ENCODE peak calls at places on chromosomes 12 and 14, in nine cellular contexts. One of them, this sample, is unnamed.
A peak's percentile ranks its signal among the peaks of the same experiment; 100 is the strongest.

GRCh38 chr14:55450987-55451386 is 10.6 kb upstream of the TBPL2 start:
- DNase-seq in suprapubic skin: no peak
- DNase-seq in spleen: no peak
- DNase-seq in stomach: no peak
- DNase-seq in SJSA1: no peak
- DNase-seq in ovary: no peak
- DNase-seq in BJ: no peak
- DNase-seq in body of pancreas: no peak
- DNase-seq in HCT116: no peak
- DNase-seq in this sample: no peak

GRCh38 chr12:111189792-111190191 is 179.1 kb downstream of the PHETA1 start:
- DNase-seq in suprapubic skin: no peak
- DNase-seq in spleen: no peak
- DNase-seq in stomach: no peak
- DNase-seq in SJSA1: no peak
- DNase-seq in ovary: no peak
- DNase-seq in BJ: no peak
- DNase-seq in body of pancreas: no peak
- DNase-seq in HCT116: no peak
- DNase-seq in this sample: no peak

GRCh38 chr12:130127527-130127908 is 34.7 kb upstream of the FZD10 start:
- DNase-seq in suprapubic skin: no peak
- DNase-seq in spleen: peak; percentile 4
- DNase-seq in stomach: no peak
- DNase-seq in SJSA1: no peak
- DNase-seq in ovary: no peak
- DNase-seq in BJ: no peak
- DNase-seq in body of pancreas: peak; percentile 55
- DNase-seq in HCT116: no peak
- DNase-seq in this sample: no peak

GRCh38 chr14:28571636-28572035 is 195.0 kb upstream of the FOXG1 start:
- DNase-seq in suprapubic skin: no peak
- DNase-seq in spleen: no peak
- DNase-seq in stomach: no peak
- DNase-seq in SJSA1: no peak
- DNase-seq in ovary: no peak
- DNase-seq in BJ: no peak
- DNase-seq in body of pancreas: no peak
- DNase-seq in HCT116: no peak
- DNase-seq in this sample: no peak

GRCh38 chr12:49511410-49511809 is 27.4 kb upstream of the KCNH3 start:
- DNase-seq in suprapubic skin: no peak
- DNase-seq in spleen: no peak
- DNase-seq in stomach: no peak
- DNase-seq in SJSA1: no peak
- DNase-seq in ovary: no peak
- DNase-seq in BJ: no peak
- DNase-seq in body of pancreas: no peak
- DNase-seq in HCT116: no peak
- DNase-seq in this sample: no peak

GRCh38 chr14:50026396-50026795 is 90.0 kb downstream of the VCPKMT start:
- DNase-seq in suprapubic skin: no peak
- DNase-seq in spleen: no peak
- DNase-seq in stomach: no peak
- DNase-seq in SJSA1: no peak
- DNase-seq in ovary: no peak
- DNase-seq in BJ: no peak
- DNase-seq in body of pancreas: no peak
- DNase-seq in HCT116: no peak
- DNase-seq in this sample: no peak

GRCh38 chr12:123743002-123743401 is 19.1 kb upstream of the DNAH10 start:
- DNase-seq in suprapubic skin: no peak
- DNase-seq in spleen: peak; percentile 77
- DNase-seq in stomach: no peak
- DNase-seq in SJSA1: no peak
- DNase-seq in ovary: no peak
- DNase-seq in BJ: no peak
- DNase-seq in body of pancreas: peak; percentile 10
- DNase-seq in HCT116: no peak
- DNase-seq in this sample: no peak

GRCh38 chr14:93081875-93082570 is 33.7 kb downstream of the ITPK1 start:
- DNase-seq in suprapubic skin: no peak
- DNase-seq in spleen: no peak
- DNase-seq in stomach: no peak
- DNase-seq in SJSA1: no peak
- DNase-seq in ovary: no peak
- DNase-seq in BJ: no peak
- DNase-seq in body of pancreas: no peak
- DNase-seq in HCT116: no peak
- DNase-seq in this sample: no peak

GRCh38 chr12:9118161-9118560 is 2.4 kb upstream of the A2M start:
- DNase-seq in suprapubic skin: no peak
- DNase-seq in spleen: no peak
- DNase-seq in stomach: no peak
- DNase-seq in SJSA1: no peak
- DNase-seq in ovary: no peak
- DNase-seq in BJ: no peak
- DNase-seq in body of pancreas: peak; percentile 67
- DNase-seq in HCT116: no peak
- DNase-seq in this sample: no peak

GRCh38 chr12:97140355-97140754 is 233.3 kb downstream of the NEDD1 start:
- DNase-seq in suprapubic skin: no peak
- DNase-seq in spleen: no peak
- DNase-seq in stomach: no peak
- DNase-seq in SJSA1: no peak
- DNase-seq in ovary: no peak
- DNase-seq in BJ: no peak
- DNase-seq in body of pancreas: no peak
- DNase-seq in HCT116: no peak
- DNase-seq in this sample: no peak

GRCh38 chr14:30679032-30679431 is 56.9 kb downstream of the SCFD1 start:
- DNase-seq in suprapubic skin: no peak
- DNase-seq in spleen: no peak
- DNase-seq in stomach: no peak
- DNase-seq in SJSA1: no peak
- DNase-seq in ovary: no peak
- DNase-seq in BJ: no peak
- DNase-seq in body of pancreas: no peak
- DNase-seq in HCT116: no peak
- DNase-seq in this sample: no peak

GRCh38 chr14:98062083-98062482 is 1209.9 kb downstream of the BCL11B start:
- DNase-seq in suprapubic skin: no peak
- DNase-seq in spleen: no peak
- DNase-seq in stomach: no peak
- DNase-seq in SJSA1: no peak
- DNase-seq in ovary: no peak
- DNase-seq in BJ: no peak
- DNase-seq in body of pancreas: no peak
- DNase-seq in HCT116: no peak
- DNase-seq in this sample: no peak

GRCh38 chr12:109541412-109541725 is 31.9 kb downstream of the MMAB start:
- DNase-seq in suprapubic skin: no peak
- DNase-seq in spleen: no peak
- DNase-seq in stomach: no peak
- DNase-seq in SJSA1: no peak
- DNase-seq in ovary: no peak
- DNase-seq in BJ: no peak
- DNase-seq in body of pancreas: no peak
- DNase-seq in HCT116: no peak
- DNase-seq in this sample: no peak

GRCh38 chr12:90331821-90332220 is 623.2 kb downstream of the CCER1 start:
- DNase-seq in suprapubic skin: no peak
- DNase-seq in spleen: no peak
- DNase-seq in stomach: no peak
- DNase-seq in SJSA1: no peak
- DNase-seq in ovary: no peak
- DNase-seq in BJ: no peak
- DNase-seq in body of pancreas: no peak
- DNase-seq in HCT116: no peak
- DNase-seq in this sample: no peak

DNA sequence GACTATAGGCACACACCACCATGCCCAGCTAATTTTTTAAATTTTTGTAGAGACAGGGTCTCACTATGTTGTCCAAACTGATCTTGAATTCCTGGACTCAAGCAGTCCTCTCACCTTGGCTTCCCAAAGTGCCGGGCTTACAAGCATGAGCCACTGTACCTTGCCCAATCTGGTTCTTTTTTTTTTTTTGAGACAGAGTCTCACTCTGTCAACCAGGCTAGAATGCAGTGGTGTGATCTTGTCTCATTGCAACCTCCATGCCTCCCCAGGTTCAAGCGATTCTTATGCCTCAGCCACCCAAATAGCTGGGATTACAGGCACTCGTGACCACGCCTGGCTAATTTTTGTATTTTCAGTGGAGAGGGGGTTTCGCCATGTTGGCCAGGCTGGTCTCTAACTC is 15.4 kb downstream of the MRPL42 start:
- DNase-seq in suprapubic skin: no peak
- DNase-seq in spleen: no peak
- DNase-seq in stomach: no peak
- DNase-seq in SJSA1: no peak
- DNase-seq in ovary: no peak
- DNase-seq in BJ: no peak
- DNase-seq in body of pancreas: no peak
- DNase-seq in HCT116: no peak
- DNase-seq in this sample: no peak
- H3K36me3 ChIP-seq in suprapubic skin: peaks cover 75% of the 10 kb centered on the region
- H3K36me3 ChIP-seq in spleen: peaks cover 99% of the 10 kb centered on the region
- H3K36me3 ChIP-seq in stomach: peaks cover 96% of the 10 kb centered on the region
- H3K36me3 ChIP-seq in SJSA1: peaks cover 77% of the 10 kb centered on the region
- H3K36me3 ChIP-seq in ovary: no peaks in the 10 kb centered on the region
- H3K36me3 ChIP-seq in BJ: peaks cover 4% of the 10 kb centered on the region
- H3K36me3 ChIP-seq in body of pancreas: peaks cover 26% of the 10 kb centered on the region
- H3K36me3 ChIP-seq in HCT116: peaks cover 56% of the 10 kb centered on the region
- H3K36me3 ChIP-seq in this sample: no peaks in the 10 kb centered on the region

GRCh38 chr14:53310412-53310811 is 157.3 kb upstream of the DDHD1 start:
- DNase-seq in suprapubic skin: no peak
- DNase-seq in spleen: no peak
- DNase-seq in stomach: no peak
- DNase-seq in SJSA1: no peak
- DNase-seq in ovary: no peak
- DNase-seq in BJ: no peak
- DNase-seq in body of pancreas: no peak
- DNase-seq in HCT116: no peak
- DNase-seq in this sample: no peak

GRCh38 chr14:53304726-53305381 is 151.7 kb upstream of the DDHD1 start:
- DNase-seq in suprapubic skin: no peak
- DNase-seq in spleen: no peak
- DNase-seq in stomach: no peak
- DNase-seq in SJSA1: no peak
- DNase-seq in ovary: no peak
- DNase-seq in BJ: no peak
- DNase-seq in body of pancreas: no peak
- DNase-seq in HCT116: no peak
- DNase-seq in this sample: no peak

GRCh38 chr14:53306267-53306721 is 153.2 kb upstream of the DDHD1 start:
- DNase-seq in suprapubic skin: no peak
- DNase-seq in spleen: no peak
- DNase-seq in stomach: peak; percentile 34
- DNase-seq in SJSA1: no peak
- DNase-seq in ovary: peak; percentile 84
- DNase-seq in BJ: no peak
- DNase-seq in body of pancreas: peak; percentile 56
- DNase-seq in HCT116: peak; percentile 28
- DNase-seq in this sample: no peak

GRCh38 chr14:53306926-53307325 is 153.8 kb upstream of the DDHD1 start:
- DNase-seq in suprapubic skin: no peak
- DNase-seq in spleen: no peak
- DNase-seq in stomach: no peak
- DNase-seq in SJSA1: no peak
- DNase-seq in ovary: no peak
- DNase-seq in BJ: no peak
- DNase-seq in body of pancreas: peak; percentile 9
- DNase-seq in HCT116: no peak
- DNase-seq in this sample: peak; percentile 16
- H3K4me3 ChIP-seq in suprapubic skin: peak overlapping the region; percentile 32
- H3K4me3 ChIP-seq in spleen: no peak overlapping the region
- H3K4me3 ChIP-seq in stomach: no peak overlapping the region
- H3K4me3 ChIP-seq in SJSA1: no peak overlapping the region
- H3K4me3 ChIP-seq in ovary: no peak overlapping the region
- H3K4me3 ChIP-seq in BJ: no peak overlapping the region
- H3K4me3 ChIP-seq in body of pancreas: no peak overlapping the region
- H3K4me3 ChIP-seq in HCT116: no peak overlapping the region
- H3K4me3 ChIP-seq in this sample: no peak overlapping the region

DNA sequence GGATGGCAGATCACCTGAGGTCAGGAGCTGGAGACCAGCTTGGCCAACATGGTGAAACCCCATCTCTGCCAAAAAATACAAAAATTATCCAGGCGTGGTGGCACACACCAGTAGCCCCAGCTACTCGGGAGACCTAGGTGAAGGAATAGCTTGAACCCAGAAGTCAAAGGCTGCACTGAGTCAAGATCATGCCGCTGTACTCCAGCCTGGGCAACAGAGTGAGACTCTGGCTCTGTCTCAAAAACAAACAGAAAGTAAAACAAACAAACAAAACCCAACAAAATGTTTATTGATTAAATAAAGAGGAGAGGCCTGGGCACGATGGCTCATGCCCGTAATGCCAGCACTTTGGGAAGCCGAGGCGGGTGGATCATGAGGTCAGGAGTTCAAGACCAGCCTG is 5.5 kb downstream of the ZCCHC8 start:
- DNase-seq in suprapubic skin: no peak
- DNase-seq in spleen: no peak
- DNase-seq in stomach: no peak
- DNase-seq in SJSA1: no peak
- DNase-seq in ovary: no peak
- DNase-seq in BJ: no peak
- DNase-seq in body of pancreas: no peak
- DNase-seq in HCT116: no peak
- DNase-seq in this sample: no peak
- H3K36me3 ChIP-seq in suprapubic skin: peaks cover 35% of the 10 kb centered on the region
- H3K36me3 ChIP-seq in spleen: peaks cover 72% of the 10 kb centered on the region
- H3K36me3 ChIP-seq in stomach: peaks cover 66% of the 10 kb centered on the region
- H3K36me3 ChIP-seq in SJSA1: peaks cover 66% of the 10 kb centered on the region
- H3K36me3 ChIP-seq in ovary: no peaks in the 10 kb centered on the region
- H3K36me3 ChIP-seq in BJ: peaks cover 6% of the 10 kb centered on the region
- H3K36me3 ChIP-seq in body of pancreas: peaks cover 8% of the 10 kb centered on the region
- H3K36me3 ChIP-seq in HCT116: peaks cover 19% of the 10 kb centered on the region
- H3K36me3 ChIP-seq in this sample: no peaks in the 10 kb centered on the region

DNA sequence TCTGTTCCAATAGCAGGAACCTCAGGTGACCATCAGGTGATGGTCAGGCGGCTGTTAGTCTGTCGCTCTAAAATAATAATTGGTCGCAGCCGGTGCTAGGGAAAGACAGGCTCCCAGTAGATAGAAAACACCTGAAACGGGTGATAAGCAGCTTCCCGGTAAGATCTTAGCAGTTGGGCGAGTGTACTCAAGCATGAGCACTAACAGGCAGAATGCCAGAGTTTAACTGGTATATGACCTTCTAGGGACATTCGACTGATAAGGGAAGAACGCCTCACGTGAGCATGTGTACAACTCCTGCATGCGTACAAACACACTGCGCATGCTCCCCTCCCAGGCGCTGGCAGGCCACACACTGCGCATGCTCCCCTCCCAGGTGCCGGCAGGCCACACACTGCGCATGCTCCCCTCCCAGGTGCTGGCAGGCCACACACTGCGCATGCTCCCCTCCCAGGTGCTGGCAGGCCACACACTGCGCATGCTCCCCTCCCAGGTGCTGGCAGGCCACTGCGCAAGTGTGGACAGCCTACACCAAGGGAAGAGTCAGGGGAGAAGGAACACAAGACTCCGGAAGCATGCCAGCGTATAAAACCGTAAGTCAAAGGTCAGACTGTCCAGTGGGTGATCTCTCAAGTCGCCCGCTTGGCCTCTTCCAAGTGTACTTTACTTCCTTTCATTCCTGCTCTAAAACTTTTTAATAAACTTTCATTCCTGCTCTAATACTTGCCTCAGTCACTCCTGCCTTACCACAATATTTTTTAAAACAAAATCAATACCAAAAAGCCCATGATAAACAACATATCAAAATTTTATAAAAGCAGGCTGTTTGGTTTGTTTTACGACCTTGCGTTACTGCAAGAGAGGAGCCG is 24.5 kb downstream of the GPRC5D start:
- DNase-seq in suprapubic skin: peak; percentile 77
- DNase-seq in spleen: peak; percentile 85
- DNase-seq in stomach: peak; percentile 94
- DNase-seq in SJSA1: no peak
- DNase-seq in ovary: peak; percentile 83
- DNase-seq in BJ: no peak
- DNase-seq in body of pancreas: peak; percentile 96
- DNase-seq in HCT116: peak; percentile 90
- DNase-seq in this sample: no peak
- H3K4me3 ChIP-seq in suprapubic skin: peak overlapping the region; percentile 22
- H3K4me3 ChIP-seq in spleen: peak overlapping the region; percentile 25
- H3K4me3 ChIP-seq in stomach: peak overlapping the region; percentile 26
- H3K4me3 ChIP-seq in SJSA1: no peak overlapping the region
- H3K4me3 ChIP-seq in ovary: peak overlapping the region; percentile 20
- H3K4me3 ChIP-seq in BJ: peak overlapping the region; percentile 15
- H3K4me3 ChIP-seq in body of pancreas: peak overlapping the region; percentile 18
- H3K4me3 ChIP-seq in HCT116: peak overlapping the region; percentile 68
- H3K4me3 ChIP-seq in this sample: peak overlapping the region; percentile 34

This sample was measured in kidney epithelial cell.